ENCODE peak calls at places on chromosomes 13 and 19, in four cellular contexts. One of them, this sample, is unnamed. For H3K4me1, H3K27me3 and H3K9me3, the result is how much of the 10 kb centered on the place peaks cover.

GRCh38 chr13:110307697-110308376 is 753 bp downstream of the COL4A2 start:
- DNase-seq in Caco-2: no peak
- DNase-seq in RWPE2: no peak
- DNase-seq in cardiac muscle cell: peak
- DNase-seq in this sample: no peak

GRCh38 chr19:1098177-1099051 is 3.2 kb upstream of the POLR2E start:
- DNase-seq in Caco-2: peak
- DNase-seq in RWPE2: peak
- DNase-seq in cardiac muscle cell: no peak
- DNase-seq in this sample: no peak

GRCh38 chr13:20408181-20408580 is 117.5 kb downstream of the CRYL1 start:
- DNase-seq in Caco-2: no peak
- DNase-seq in RWPE2: no peak
- DNase-seq in cardiac muscle cell: no peak
- DNase-seq in this sample: no peak

GRCh38 chr19:10122066-10122465 is 2.4 kb upstream of the EIF3G start:
- DNase-seq in Caco-2: no peak
- DNase-seq in RWPE2: no peak
- DNase-seq in cardiac muscle cell: no peak
- DNase-seq in this sample: no peak

GRCh38 chr13:59367467-59367866 is 796.3 kb downstream of the DIAPH3 start:
- DNase-seq in Caco-2: no peak
- DNase-seq in RWPE2: no peak
- DNase-seq in cardiac muscle cell: no peak
- DNase-seq in this sample: no peak

GRCh38 chr19:495047-495439 is 1.2 kb upstream of the MADCAM1 start:
- DNase-seq in Caco-2: no peak
- DNase-seq in RWPE2: no peak
- DNase-seq in cardiac muscle cell: no peak
- DNase-seq in this sample: no peak

GRCh38 chr13:112714772-112715569 is 25.1 kb downstream of the ATP11A start:
- DNase-seq in Caco-2: no peak
- DNase-seq in RWPE2: no peak
- DNase-seq in cardiac muscle cell: no peak
- DNase-seq in this sample: no peak

GRCh38 chr13:110458594-110459365 is 102.7 kb downstream of the RAB20 start:
- DNase-seq in Caco-2: no peak
- DNase-seq in RWPE2: no peak
- DNase-seq in cardiac muscle cell: no peak
- DNase-seq in this sample: no peak

GRCh38 chr19:32570081-32570785 is 10.8 kb upstream of the PDCD5 start:
- DNase-seq in Caco-2: peak
- DNase-seq in RWPE2: no peak
- DNase-seq in cardiac muscle cell: peak
- DNase-seq in this sample: peak

GRCh38 chr19:36093146-36093662 is 17.7 kb upstream of the OVOL3 start:
- DNase-seq in Caco-2: no peak
- DNase-seq in RWPE2: no peak
- DNase-seq in cardiac muscle cell: no peak
- DNase-seq in this sample: no peak
- H3K4me1 ChIP-seq in Caco-2: under half
- H3K4me1 ChIP-seq in RWPE2: under half
- H3K4me1 ChIP-seq in cardiac muscle cell: under half
- H3K4me1 ChIP-seq in this sample: under half

DNA sequence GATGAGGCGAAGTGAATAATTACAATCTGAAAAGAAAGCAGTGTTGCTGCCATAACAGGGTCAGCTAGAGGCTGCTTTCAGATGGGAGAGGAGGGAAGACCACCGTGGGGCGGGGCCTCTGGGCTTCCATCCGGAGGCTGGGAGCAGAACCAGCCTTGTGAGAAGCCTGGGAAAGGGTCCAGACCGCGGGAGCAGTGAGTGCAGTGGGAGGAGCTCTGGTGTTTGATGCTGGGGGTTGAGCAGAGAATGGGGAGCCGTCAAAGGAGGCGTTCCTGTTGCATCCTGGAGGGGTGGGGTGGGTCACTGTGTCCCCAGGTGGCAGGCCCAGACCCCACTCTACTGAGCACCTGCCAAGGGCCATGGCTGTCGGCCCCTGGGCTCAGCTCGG is 18.1 kb downstream of the NKPD1 start:
- DNase-seq in Caco-2: no peak
- DNase-seq in RWPE2: no peak
- DNase-seq in cardiac muscle cell: no peak
- DNase-seq in this sample: no peak
- H3K27me3 ChIP-seq in Caco-2: under half
- H3K27me3 ChIP-seq in RWPE2: under half
- H3K27me3 ChIP-seq in cardiac muscle cell: under half
- H3K27me3 ChIP-seq in this sample: under half

DNA sequence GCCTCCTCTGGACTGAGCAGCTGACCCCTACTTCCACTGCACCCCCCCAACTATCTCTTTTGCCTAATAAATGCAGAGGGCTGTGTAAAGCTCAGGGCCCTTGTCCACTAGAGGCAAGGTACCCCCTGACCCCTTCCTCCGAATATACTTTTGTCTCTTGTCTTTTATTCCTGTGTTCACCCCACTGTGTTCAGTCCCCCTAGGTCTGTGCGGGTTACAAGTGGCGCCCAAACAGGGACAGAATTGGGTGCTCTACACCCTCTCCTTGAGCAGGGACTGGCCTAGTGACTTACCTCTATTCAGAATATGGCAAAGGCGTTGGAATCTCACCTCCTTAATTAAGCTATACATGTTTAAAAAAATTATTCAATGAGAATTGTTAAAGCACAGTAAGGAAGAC is 15.0 kb downstream of the ZNF350 start:
- DNase-seq in Caco-2: peak
- DNase-seq in RWPE2: no peak
- DNase-seq in cardiac muscle cell: no peak
- DNase-seq in this sample: no peak
- H3K9me3 ChIP-seq in Caco-2: under half
- H3K9me3 ChIP-seq in RWPE2: under half
- H3K9me3 ChIP-seq in cardiac muscle cell: under half
- H3K9me3 ChIP-seq in this sample: half or more

GRCh38 chr19:46981296-46981695 is 38.3 kb upstream of the NPAS1 start:
- DNase-seq in Caco-2: no peak
- DNase-seq in RWPE2: no peak
- DNase-seq in cardiac muscle cell: no peak
- DNase-seq in this sample: no peak

GRCh38 chr19:46983097-46983496 is 36.5 kb upstream of the NPAS1 start:
- DNase-seq in Caco-2: no peak
- DNase-seq in RWPE2: no peak
- DNase-seq in cardiac muscle cell: no peak
- DNase-seq in this sample: no peak

GRCh38 chr19:46985532-46986415 is 33.9 kb upstream of the NPAS1 start:
- DNase-seq in Caco-2: no peak
- DNase-seq in RWPE2: no peak
- DNase-seq in cardiac muscle cell: peak
- DNase-seq in this sample: no peak

GRCh38 chr19:46980756-46981155 is 38.9 kb upstream of the NPAS1 start:
- DNase-seq in Caco-2: no peak
- DNase-seq in RWPE2: no peak
- DNase-seq in cardiac muscle cell: no peak
- DNase-seq in this sample: no peak

DNA sequence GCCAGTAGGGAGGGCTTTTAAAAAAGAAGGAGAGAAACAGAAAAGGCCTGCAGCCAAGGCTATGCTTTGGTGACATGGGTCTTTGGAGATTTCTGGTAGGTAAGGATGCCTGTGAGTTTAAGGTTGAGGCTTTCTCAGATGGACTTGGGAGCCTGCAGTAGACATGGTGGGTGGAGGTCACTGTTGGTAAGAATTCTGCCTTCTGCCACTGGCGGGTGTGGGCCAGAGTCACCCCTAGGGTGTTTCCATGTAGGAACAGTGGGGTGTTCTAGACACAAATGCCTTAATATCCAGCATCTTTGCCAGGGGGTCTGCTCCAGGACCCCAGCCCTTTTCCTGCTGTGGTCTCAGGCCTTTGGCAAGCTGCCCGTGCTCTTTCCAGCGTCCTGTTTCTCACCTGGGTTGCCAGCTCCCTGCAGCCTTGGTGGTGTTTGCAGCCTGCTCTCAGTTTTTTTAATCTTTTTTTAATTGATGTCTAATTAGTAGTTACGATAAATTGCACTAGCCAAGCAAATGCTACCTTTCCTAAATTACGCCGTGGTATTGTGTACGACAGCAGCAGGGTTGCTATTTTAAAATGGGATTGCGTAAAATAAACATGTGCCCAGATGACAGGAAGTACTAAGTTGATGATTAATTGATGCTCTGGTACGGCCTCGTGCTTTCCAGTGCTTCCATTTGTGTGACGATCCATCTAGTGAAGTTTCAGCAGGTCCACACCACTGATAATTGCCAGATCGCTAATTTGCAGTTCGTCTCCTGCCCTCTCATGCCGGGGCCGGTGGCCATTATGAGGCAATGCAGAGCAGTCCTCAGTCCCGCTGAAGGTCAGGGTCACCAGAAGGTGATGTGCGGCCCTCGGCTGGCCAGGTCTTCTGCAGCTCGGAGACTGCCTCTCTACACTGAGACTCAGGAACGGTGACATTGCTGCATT is 35.3 kb upstream of the NPAS1 start:
- DNase-seq in Caco-2: no peak
- DNase-seq in RWPE2: no peak
- DNase-seq in cardiac muscle cell: peak
- DNase-seq in this sample: no peak
- H3K4me1 ChIP-seq in Caco-2: under half
- H3K4me1 ChIP-seq in RWPE2: under half
- H3K4me1 ChIP-seq in cardiac muscle cell: under half
- H3K4me1 ChIP-seq in this sample: under half

DNA sequence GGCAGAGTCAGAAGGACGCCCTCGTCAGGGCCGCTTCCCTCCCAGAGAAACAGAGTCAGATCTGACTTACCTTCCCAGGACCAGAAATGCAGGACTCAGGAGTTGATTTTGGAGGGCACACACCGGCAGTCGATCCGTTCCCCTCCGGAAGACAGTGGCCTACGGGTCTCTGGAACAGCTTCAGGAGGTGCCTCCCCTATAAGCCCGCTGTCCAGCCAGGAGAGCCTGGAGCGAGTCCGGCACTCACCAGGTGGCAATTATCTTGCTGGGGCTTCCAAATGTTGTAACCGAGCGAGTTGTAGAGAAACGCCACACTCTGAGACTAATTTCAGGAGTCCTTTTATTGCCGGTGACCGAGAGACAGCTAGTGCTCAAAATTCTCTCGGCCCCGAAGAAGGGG is 70.2 kb downstream of the ZNF100 start:
- DNase-seq in Caco-2: no peak
- DNase-seq in RWPE2: no peak
- DNase-seq in cardiac muscle cell: no peak
- DNase-seq in this sample: no peak
- H3K27me3 ChIP-seq in Caco-2: under half
- H3K27me3 ChIP-seq in RWPE2: under half
- H3K27me3 ChIP-seq in cardiac muscle cell: under half
- H3K27me3 ChIP-seq in this sample: under half

GRCh38 chr13:19305434-19305833 is 123.8 kb upstream of the TUBA3C start:
- DNase-seq in Caco-2: no peak
- DNase-seq in RWPE2: no peak
- DNase-seq in cardiac muscle cell: no peak
- DNase-seq in this sample: no peak
- H3K9me3 ChIP-seq in Caco-2: under half
- H3K9me3 ChIP-seq in RWPE2: under half
- H3K9me3 ChIP-seq in cardiac muscle cell: under half
- H3K9me3 ChIP-seq in this sample: under half

DNA sequence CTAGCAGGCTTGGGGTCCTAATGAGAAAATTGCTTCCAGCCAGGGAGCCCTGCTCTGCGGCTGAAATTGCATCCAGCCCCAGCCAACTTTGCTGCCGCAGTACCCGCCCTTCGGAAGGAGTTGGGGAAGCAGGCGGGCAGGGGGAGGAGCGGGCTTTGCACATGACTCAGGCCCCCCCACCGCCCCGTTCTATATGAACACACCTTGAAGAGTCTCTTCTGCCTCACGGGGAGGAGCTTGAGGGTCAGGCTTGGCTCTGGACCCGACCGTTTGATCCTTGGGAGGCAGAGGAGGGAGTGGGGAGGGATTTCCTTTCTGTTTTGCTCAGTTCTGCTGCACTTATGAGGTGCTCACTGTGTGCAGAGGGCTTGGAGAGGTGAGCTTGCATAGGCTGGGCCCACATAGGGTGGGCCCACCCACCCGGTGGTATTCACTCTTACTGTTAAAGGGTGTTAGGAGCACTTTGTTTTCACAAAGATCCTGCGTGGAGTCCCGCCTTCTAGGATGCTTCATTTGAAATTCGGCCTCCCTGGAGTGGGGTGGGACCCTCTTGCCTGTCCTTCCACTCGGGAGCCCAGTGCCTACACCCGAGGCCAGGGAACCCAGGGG is 46.5 kb downstream of the LYL1 start:
- DNase-seq in Caco-2: no peak
- DNase-seq in RWPE2: peak
- DNase-seq in cardiac muscle cell: no peak
- DNase-seq in this sample: no peak
- H3K4me1 ChIP-seq in Caco-2: under half
- H3K4me1 ChIP-seq in RWPE2: half or more
- H3K4me1 ChIP-seq in cardiac muscle cell: under half
- H3K4me1 ChIP-seq in this sample: under half

GRCh38 chr13:71861769-71862168 is 5.2 kb downstream of the DACH1 start:
- DNase-seq in Caco-2: no peak
- DNase-seq in RWPE2: no peak
- DNase-seq in cardiac muscle cell: no peak
- DNase-seq in this sample: no peak
- H3K27me3 ChIP-seq in Caco-2: under half
- H3K27me3 ChIP-seq in RWPE2: half or more
- H3K27me3 ChIP-seq in cardiac muscle cell: under half
- H3K27me3 ChIP-seq in this sample: under half

DNA sequence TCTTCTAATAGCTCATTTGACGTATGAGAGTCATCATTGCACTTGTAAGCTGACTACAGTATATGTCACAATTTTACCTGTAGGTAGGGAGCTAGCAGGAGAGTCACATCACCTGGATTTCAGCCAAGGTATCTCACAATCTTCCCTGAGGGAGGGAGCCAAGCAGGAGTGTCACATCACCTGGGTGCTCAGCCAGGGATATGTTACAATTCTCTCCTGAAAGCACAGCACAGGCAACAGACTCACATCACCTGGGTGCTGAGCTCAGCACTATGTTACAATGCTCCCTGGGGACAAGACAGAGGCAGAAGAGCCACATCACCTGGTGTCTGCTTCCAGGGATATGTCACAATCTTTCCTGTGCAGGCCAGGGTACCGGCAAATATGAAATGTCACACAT is 51.5 kb upstream of the ZNF730 start:
- DNase-seq in Caco-2: no peak
- DNase-seq in RWPE2: no peak
- DNase-seq in cardiac muscle cell: no peak
- DNase-seq in this sample: no peak
- H3K9me3 ChIP-seq in Caco-2: under half
- H3K9me3 ChIP-seq in RWPE2: under half
- H3K9me3 ChIP-seq in cardiac muscle cell: under half
- H3K9me3 ChIP-seq in this sample: under half

GRCh38 chr13:76886292-76887061 is at the start of gene KCTD12:
- DNase-seq in Caco-2: peak
- DNase-seq in RWPE2: peak
- DNase-seq in cardiac muscle cell: peak
- DNase-seq in this sample: peak
- H3K4me1 ChIP-seq in Caco-2: under half
- H3K4me1 ChIP-seq in RWPE2: half or more
- H3K4me1 ChIP-seq in cardiac muscle cell: under half
- H3K4me1 ChIP-seq in this sample: under half